ENCODE peak calls at places on chromosomes 7 and 10, in five cellular contexts. One of them, this sample, is unnamed.

GRCh38 chr10:129949411-129950335 is 14.4 kb downstream of the EBF3 start:
- DNase-seq in GM12892: no peak
- DNase-seq in esophagus squamous epithelium: no peak
- DNase-seq in heart left ventricle: peak
- DNase-seq in H54: no peak
- DNase-seq in this sample: peak

GRCh38 chr7:135620980-135621850 is 41.1 kb upstream of the STMP1 start:
- DNase-seq in heart left ventricle: no peak
- DNase-seq in GM12892: no peak
- DNase-seq in H54: peak
- DNase-seq in esophagus squamous epithelium: no peak
- DNase-seq in this sample: no peak

GRCh38 chr7:133535308-133535707 is 282.4 kb downstream of the EXOC4 start:
- DNase-seq in heart left ventricle: no peak
- DNase-seq in GM12892: no peak
- DNase-seq in H54: no peak
- DNase-seq in esophagus squamous epithelium: no peak
- DNase-seq in this sample: no peak

GRCh38 chr7:65239707-65240352 is 133.8 kb upstream of the ZNF92 start:
- DNase-seq in GM12892: no peak
- DNase-seq in heart left ventricle: no peak
- DNase-seq in esophagus squamous epithelium: no peak
- DNase-seq in H54: no peak
- DNase-seq in this sample: no peak

GRCh38 chr10:29522038-29522855 is 112.5 kb downstream of the SVIL start:
- DNase-seq in H54: no peak
- DNase-seq in esophagus squamous epithelium: no peak
- DNase-seq in GM12892: no peak
- DNase-seq in heart left ventricle: no peak
- DNase-seq in this sample: no peak

GRCh38 chr7:106840342-106840741 is 24.7 kb upstream of the PIK3CG start:
- DNase-seq in heart left ventricle: no peak
- DNase-seq in GM12892: no peak
- DNase-seq in H54: peak
- DNase-seq in esophagus squamous epithelium: no peak
- DNase-seq in this sample: no peak

GRCh38 chr7:123154231-123154860 is 45.4 kb downstream of the SLC13A1 start:
- DNase-seq in GM12892: no peak
- DNase-seq in esophagus squamous epithelium: no peak
- DNase-seq in H54: peak
- DNase-seq in heart left ventricle: no peak
- DNase-seq in this sample: no peak

GRCh38 chr10:4170633-4171314 is 385.8 kb upstream of the KLF6 start:
- DNase-seq in heart left ventricle: no peak
- DNase-seq in GM12892: peak
- DNase-seq in H54: no peak
- DNase-seq in esophagus squamous epithelium: no peak
- DNase-seq in this sample: no peak

GRCh38 chr10:91925022-91925320 is 1.4 kb downstream of the BTAF1 start:
- DNase-seq in H54: no peak
- DNase-seq in heart left ventricle: no peak
- DNase-seq in esophagus squamous epithelium: no peak
- DNase-seq in GM12892: no peak
- DNase-seq in this sample: no peak

GRCh38 chr10:125043824-125044658 is 102.1 kb downstream of the ZRANB1 start:
- DNase-seq in GM12892: no peak
- DNase-seq in heart left ventricle: no peak
- DNase-seq in H54: no peak
- DNase-seq in esophagus squamous epithelium: no peak
- DNase-seq in this sample: no peak

GRCh38 chr7:139623518-139623917 is 100.0 kb downstream of the CLEC2L start:
- DNase-seq in H54: no peak
- DNase-seq in heart left ventricle: no peak
- DNase-seq in GM12892: no peak
- DNase-seq in esophagus squamous epithelium: no peak
- DNase-seq in this sample: no peak

GRCh38 chr10:120719333-120719732 is 131.8 kb upstream of the WDR11 start:
- DNase-seq in esophagus squamous epithelium: no peak
- DNase-seq in H54: no peak
- DNase-seq in GM12892: no peak
- DNase-seq in heart left ventricle: no peak
- DNase-seq in this sample: no peak

GRCh38 chr7:111568419-111568818 is 6.1 kb upstream of the IMMP2L start:
- DNase-seq in esophagus squamous epithelium: no peak
- DNase-seq in H54: no peak
- DNase-seq in GM12892: no peak
- DNase-seq in heart left ventricle: no peak
- DNase-seq in this sample: no peak

GRCh38 chr10:130338588-130339070 is 202.4 kb downstream of the GLRX3 start:
- DNase-seq in esophagus squamous epithelium: no peak
- DNase-seq in heart left ventricle: no peak
- DNase-seq in H54: no peak
- DNase-seq in GM12892: no peak
- DNase-seq in this sample: no peak

GRCh38 chr7:139116999-139117398 is 7.5 kb upstream of the ZC3HAV1 start:
- DNase-seq in H54: no peak
- DNase-seq in esophagus squamous epithelium: no peak
- DNase-seq in GM12892: no peak
- DNase-seq in heart left ventricle: no peak
- DNase-seq in this sample: no peak

GRCh38 chr7:112726076-112726475 is 64.1 kb downstream of the TMEM168 start:
- DNase-seq in H54: no peak
- DNase-seq in esophagus squamous epithelium: no peak
- DNase-seq in GM12892: no peak
- DNase-seq in heart left ventricle: no peak
- DNase-seq in this sample: no peak

GRCh38 chr10:68957284-68957615 is 1.3 kb downstream of the DDX21 start:
- DNase-seq in GM12892: no peak
- DNase-seq in esophagus squamous epithelium: no peak
- DNase-seq in H54: no peak
- DNase-seq in heart left ventricle: no peak
- DNase-seq in this sample: no peak

GRCh38 chr10:110568055-110568735 is 700 bp downstream of the SMC3 start:
- DNase-seq in esophagus squamous epithelium: no peak
- DNase-seq in GM12892: peak
- DNase-seq in H54: peak
- DNase-seq in heart left ventricle: no peak
- DNase-seq in this sample: peak

GRCh38 chr10:103491729-103492364 is 1.7 kb upstream of the NEURL1 start:
- DNase-seq in esophagus squamous epithelium: no peak
- DNase-seq in heart left ventricle: no peak
- DNase-seq in GM12892: no peak
- DNase-seq in H54: peak
- DNase-seq in this sample: no peak

GRCh38 chr7:122430710-122431109 is 126.2 kb upstream of the FEZF1 start:
- DNase-seq in GM12892: no peak
- DNase-seq in H54: no peak
- DNase-seq in heart left ventricle: no peak
- DNase-seq in esophagus squamous epithelium: no peak
- DNase-seq in this sample: no peak

GRCh38 chr10:35696392-35696791 is 54.3 kb upstream of the FZD8 start:
- DNase-seq in esophagus squamous epithelium: no peak
- DNase-seq in H54: no peak
- DNase-seq in heart left ventricle: no peak
- DNase-seq in GM12892: no peak
- DNase-seq in this sample: no peak

GRCh38 chr7:152619027-152619739 is 56.8 kb downstream of the XRCC2 start:
- DNase-seq in heart left ventricle: no peak
- DNase-seq in GM12892: no peak
- DNase-seq in esophagus squamous epithelium: no peak
- DNase-seq in H54: no peak
- DNase-seq in this sample: no peak

GRCh38 chr10:114492351-114493037 is 88.2 kb upstream of the AFAP1L2 start:
- DNase-seq in H54: no peak
- DNase-seq in esophagus squamous epithelium: no peak
- DNase-seq in GM12892: no peak
- DNase-seq in heart left ventricle: no peak
- DNase-seq in this sample: no peak

GRCh38 chr10:71748671-71749191 is 24.6 kb downstream of the VSIR start:
- DNase-seq in GM12892: peak
- DNase-seq in heart left ventricle: peak
- DNase-seq in H54: no peak
- DNase-seq in esophagus squamous epithelium: peak
- DNase-seq in this sample: peak
- TF ChIP-seq POLR2A in GM12892: no peak
- TF ChIP-seq POLR2A in heart left ventricle: peak
- TF ChIP-seq POLR2A in H54: no peak
- TF ChIP-seq POLR2A in esophagus squamous epithelium: no peak
- TF ChIP-seq POLR2A in this sample: peak

GRCh38 chr7:50359995-50360925 is 55.7 kb downstream of the IKZF1 start:
- DNase-seq in H54: no peak
- DNase-seq in GM12892: no peak
- DNase-seq in esophagus squamous epithelium: no peak
- DNase-seq in heart left ventricle: no peak
- DNase-seq in this sample: peak
- TF ChIP-seq POLR2A in H54: no peak
- TF ChIP-seq POLR2A in GM12892: no peak
- TF ChIP-seq POLR2A in esophagus squamous epithelium: no peak
- TF ChIP-seq POLR2A in heart left ventricle: no peak
- TF ChIP-seq POLR2A in this sample: no peak

GRCh38 chr7:1733908-1734252 is 63.8 kb downstream of the ELFN1 start:
- DNase-seq in GM12892: no peak
- DNase-seq in H54: no peak
- DNase-seq in heart left ventricle: no peak
- DNase-seq in esophagus squamous epithelium: no peak
- DNase-seq in this sample: no peak
- TF ChIP-seq POLR2A in GM12892: no peak
- TF ChIP-seq POLR2A in H54: no peak
- TF ChIP-seq POLR2A in heart left ventricle: no peak
- TF ChIP-seq POLR2A in esophagus squamous epithelium: no peak
- TF ChIP-seq POLR2A in this sample: no peak

DNA sequence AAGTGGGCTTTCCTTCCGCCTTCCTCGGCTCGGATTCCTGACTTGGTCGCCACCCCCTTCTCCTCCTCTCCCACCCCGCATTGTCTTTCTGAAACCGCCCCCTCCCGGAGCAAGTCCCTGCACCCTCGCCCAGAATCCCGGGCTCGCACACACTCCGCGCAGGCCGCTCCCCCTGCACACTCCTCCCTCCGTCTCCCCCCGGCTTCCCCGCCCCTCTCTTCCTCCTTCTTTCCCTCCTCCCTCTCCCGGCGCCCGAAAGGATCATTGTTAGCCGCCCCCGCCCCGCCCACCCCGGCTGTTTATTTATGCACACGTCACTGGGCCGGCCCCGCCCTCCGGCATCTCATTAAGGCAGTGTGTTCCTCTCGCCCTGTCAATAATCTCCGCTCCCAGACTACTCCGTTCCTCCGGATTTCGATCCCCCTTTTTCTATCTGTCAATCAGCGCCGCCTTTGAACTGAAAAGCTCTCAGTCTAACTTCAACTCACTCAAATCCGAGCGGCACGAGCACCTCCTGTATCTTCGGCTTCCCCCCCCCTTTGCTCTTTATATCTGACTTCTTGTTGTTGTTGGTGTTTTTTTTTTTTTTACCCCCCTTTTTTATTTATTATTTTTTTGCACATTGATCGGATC is at the start of gene TCF7L2:
- DNase-seq in H54: peak
- DNase-seq in esophagus squamous epithelium: peak
- DNase-seq in GM12892: peak
- DNase-seq in heart left ventricle: peak
- DNase-seq in this sample: peak
- TF ChIP-seq POLR2A in H54: peak
- TF ChIP-seq POLR2A in esophagus squamous epithelium: no peak
- TF ChIP-seq POLR2A in GM12892: no peak
- TF ChIP-seq POLR2A in heart left ventricle: peak
- TF ChIP-seq POLR2A in this sample: peak

GRCh38 chr10:74151879-74152722 is 1.1 kb downstream of the ADK start:
- DNase-seq in H54: no peak
- DNase-seq in GM12892: no peak
- DNase-seq in heart left ventricle: no peak
- DNase-seq in esophagus squamous epithelium: no peak
- DNase-seq in this sample: no peak

GRCh38 chr10:74153123-74153522 is 2.1 kb downstream of the ADK start:
- DNase-seq in esophagus squamous epithelium: no peak
- DNase-seq in H54: no peak
- DNase-seq in GM12892: no peak
- DNase-seq in heart left ventricle: no peak
- DNase-seq in this sample: no peak

GRCh38 chr10:74153676-74154075 is 2.7 kb downstream of the ADK start:
- DNase-seq in GM12892: no peak
- DNase-seq in heart left ventricle: no peak
- DNase-seq in H54: no peak
- DNase-seq in esophagus squamous epithelium: no peak
- DNase-seq in this sample: no peak

GRCh38 chr10:74151057-74151878 is at the start of gene ADK:
- DNase-seq in GM12892: peak
- DNase-seq in heart left ventricle: peak
- DNase-seq in esophagus squamous epithelium: peak
- DNase-seq in H54: peak
- DNase-seq in this sample: peak

DNA sequence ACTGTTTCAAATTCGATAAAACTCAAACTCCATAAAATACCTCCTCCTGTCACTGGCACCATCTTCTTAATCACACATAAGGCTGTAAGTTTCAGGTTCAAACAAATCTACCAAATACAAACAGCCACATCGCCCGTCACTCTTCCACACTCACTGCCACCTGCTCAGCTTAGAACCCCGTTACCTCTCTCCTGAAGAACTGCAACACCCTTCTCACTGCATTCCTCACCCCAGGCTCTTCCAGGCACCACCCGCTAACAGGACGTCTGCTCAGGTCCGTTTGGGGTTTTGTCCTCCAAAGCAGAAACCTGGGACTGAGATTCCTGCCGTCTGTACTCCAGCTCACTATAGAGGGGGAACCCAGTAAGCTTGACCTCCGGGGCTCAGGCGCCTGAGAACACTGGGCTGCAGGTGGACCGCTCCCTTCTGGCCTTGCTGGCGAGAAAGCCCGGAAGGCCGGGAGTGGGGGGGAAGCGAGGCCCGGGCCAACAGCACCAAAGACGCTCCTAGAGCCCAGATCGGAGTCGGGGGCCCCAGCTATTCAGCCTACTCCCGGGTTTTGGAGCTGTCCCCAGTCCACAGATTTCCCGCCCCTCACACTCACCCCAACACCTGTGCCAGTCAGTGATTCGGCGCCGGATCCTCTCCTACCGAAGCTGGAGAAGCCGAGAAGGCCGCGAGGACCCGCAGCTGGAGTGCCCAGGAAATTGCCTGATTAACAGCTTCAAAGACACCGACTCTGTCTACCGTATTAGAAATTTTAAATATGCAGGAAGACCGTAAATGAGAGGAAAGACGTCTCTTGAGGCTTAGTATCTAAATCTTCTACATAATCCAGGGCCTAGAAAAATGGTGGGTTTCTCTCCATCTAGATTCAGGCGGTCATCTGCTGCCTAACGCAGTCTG is at the start of gene AP3M1:
- DNase-seq in H54: peak
- DNase-seq in esophagus squamous epithelium: peak
- DNase-seq in GM12892: peak
- DNase-seq in heart left ventricle: peak
- DNase-seq in this sample: peak
- TF ChIP-seq POLR2A in H54: peak
- TF ChIP-seq POLR2A in esophagus squamous epithelium: no peak
- TF ChIP-seq POLR2A in GM12892: no peak
- TF ChIP-seq POLR2A in heart left ventricle: no peak
- TF ChIP-seq POLR2A in this sample: no peak